ENCODE peak calls at places on chromosome 17, in nine cellular contexts. One of them, this sample, is unnamed.

GRCh38 chr17:17343896-17344506 is 40.8 kb downstream of the NT5M start:
- DNase-seq in fibroblast of pulmonary artery: no peak
- DNase-seq in PC-3: no peak
- DNase-seq in tibial artery: peak; percentile 50
- DNase-seq in lower lobe of right lung: no peak
- DNase-seq in stomach: peak; percentile 20
- DNase-seq in A673: no peak
- DNase-seq in HCT116: no peak
- DNase-seq in heart right ventricle: no peak
- DNase-seq in this sample: no peak

GRCh38 chr17:78142113-78142861 is 3.9 kb upstream of the C17orf99 start:
- DNase-seq in HCT116: peak; percentile 97
- DNase-seq in PC-3: peak; percentile 100
- DNase-seq in tibial artery: no peak
- DNase-seq in A673: no peak
- DNase-seq in heart right ventricle: no peak
- DNase-seq in fibroblast of pulmonary artery: peak; percentile 17
- DNase-seq in lower lobe of right lung: peak; percentile 86
- DNase-seq in stomach: peak; percentile 79
- DNase-seq in this sample: peak; percentile 78

GRCh38 chr17:68085751-68086445 is 50.4 kb downstream of the KPNA2 start:
- DNase-seq in PC-3: no peak
- DNase-seq in heart right ventricle: no peak
- DNase-seq in stomach: peak; percentile 43
- DNase-seq in lower lobe of right lung: no peak
- DNase-seq in tibial artery: no peak
- DNase-seq in A673: no peak
- DNase-seq in fibroblast of pulmonary artery: no peak
- DNase-seq in HCT116: no peak
- DNase-seq in this sample: no peak

GRCh38 chr17:69448431-69449102 is 34.1 kb downstream of the MAP2K6 start:
- DNase-seq in PC-3: no peak
- DNase-seq in A673: no peak
- DNase-seq in heart right ventricle: peak; percentile 50
- DNase-seq in tibial artery: no peak
- DNase-seq in lower lobe of right lung: no peak
- DNase-seq in HCT116: no peak
- DNase-seq in stomach: no peak
- DNase-seq in fibroblast of pulmonary artery: peak; percentile 11
- DNase-seq in this sample: no peak

GRCh38 chr17:74354123-74354522 is 7.5 kb downstream of the BTBD17 start:
- DNase-seq in lower lobe of right lung: no peak
- DNase-seq in heart right ventricle: peak; percentile 54
- DNase-seq in fibroblast of pulmonary artery: no peak
- DNase-seq in tibial artery: no peak
- DNase-seq in stomach: peak; percentile 34
- DNase-seq in A673: peak; percentile 73
- DNase-seq in PC-3: peak; percentile 44
- DNase-seq in HCT116: peak; percentile 74
- DNase-seq in this sample: peak; percentile 11

GRCh38 chr17:40399185-40399584 is 18.5 kb downstream of the TOP2A start:
- DNase-seq in fibroblast of pulmonary artery: peak; percentile 80
- DNase-seq in stomach: no peak
- DNase-seq in tibial artery: no peak
- DNase-seq in PC-3: peak; percentile 69
- DNase-seq in lower lobe of right lung: no peak
- DNase-seq in A673: peak; percentile 61
- DNase-seq in HCT116: peak; percentile 32
- DNase-seq in heart right ventricle: no peak
- DNase-seq in this sample: peak; percentile 73

GRCh38 chr17:74635418-74635817 is 11.9 kb upstream of the CD300E start:
- DNase-seq in PC-3: no peak
- DNase-seq in tibial artery: no peak
- DNase-seq in fibroblast of pulmonary artery: no peak
- DNase-seq in lower lobe of right lung: no peak
- DNase-seq in stomach: no peak
- DNase-seq in HCT116: no peak
- DNase-seq in A673: no peak
- DNase-seq in heart right ventricle: no peak
- DNase-seq in this sample: no peak

GRCh38 chr17:57708401-57708800 is 36.7 kb downstream of the CCDC182 start:
- DNase-seq in stomach: no peak
- DNase-seq in tibial artery: no peak
- DNase-seq in A673: peak; percentile 42
- DNase-seq in heart right ventricle: no peak
- DNase-seq in fibroblast of pulmonary artery: peak; percentile 6
- DNase-seq in PC-3: no peak
- DNase-seq in lower lobe of right lung: no peak
- DNase-seq in HCT116: no peak
- DNase-seq in this sample: peak; percentile 41

GRCh38 chr17:44844390-44844830 is 3.3 kb upstream of the HIGD1B start:
- DNase-seq in lower lobe of right lung: no peak
- DNase-seq in fibroblast of pulmonary artery: peak; percentile 46
- DNase-seq in HCT116: no peak
- DNase-seq in tibial artery: peak; percentile 69
- DNase-seq in A673: no peak
- DNase-seq in heart right ventricle: peak; percentile 54
- DNase-seq in stomach: no peak
- DNase-seq in PC-3: no peak
- DNase-seq in this sample: no peak

GRCh38 chr17:60598001-60598736 is 1.8 kb upstream of the PPM1D start:
- DNase-seq in stomach: no peak
- DNase-seq in fibroblast of pulmonary artery: no peak
- DNase-seq in PC-3: no peak
- DNase-seq in A673: no peak
- DNase-seq in tibial artery: no peak
- DNase-seq in heart right ventricle: no peak
- DNase-seq in HCT116: no peak
- DNase-seq in lower lobe of right lung: no peak
- DNase-seq in this sample: no peak
- H3K4me3 ChIP-seq in stomach: no peak overlapping the region
- H3K4me3 ChIP-seq in fibroblast of pulmonary artery: no peak overlapping the region
- H3K4me3 ChIP-seq in PC-3: no peak overlapping the region
- H3K4me3 ChIP-seq in A673: no peak overlapping the region
- H3K4me3 ChIP-seq in tibial artery: no peak overlapping the region
- H3K4me3 ChIP-seq in heart right ventricle: no peak overlapping the region
- H3K4me3 ChIP-seq in HCT116: no peak overlapping the region
- H3K4me3 ChIP-seq in lower lobe of right lung: no peak overlapping the region
- H3K4me3 ChIP-seq in this sample: no peak overlapping the region

GRCh38 chr17:628089-628488 is 86.5 kb downstream of the VPS53 start:
- DNase-seq in lower lobe of right lung: no peak
- DNase-seq in PC-3: no peak
- DNase-seq in heart right ventricle: no peak
- DNase-seq in fibroblast of pulmonary artery: no peak
- DNase-seq in A673: no peak
- DNase-seq in stomach: no peak
- DNase-seq in HCT116: no peak
- DNase-seq in tibial artery: no peak
- DNase-seq in this sample: no peak
- TF ChIP-seq CTCF in lower lobe of right lung: no peak
- TF ChIP-seq CTCF in PC-3: no peak
- TF ChIP-seq CTCF in heart right ventricle: no peak
- TF ChIP-seq CTCF in fibroblast of pulmonary artery: no peak
- TF ChIP-seq CTCF in A673: no peak
- TF ChIP-seq CTCF in stomach: no peak
- TF ChIP-seq CTCF in HCT116: no peak
- TF ChIP-seq CTCF in tibial artery: no peak
- TF ChIP-seq CTCF in this sample: no peak

GRCh38 chr17:73100363-73100762 is 7.9 kb upstream of the SLC39A11 start:
- DNase-seq in A673: no peak
- DNase-seq in stomach: no peak
- DNase-seq in heart right ventricle: no peak
- DNase-seq in lower lobe of right lung: no peak
- DNase-seq in HCT116: no peak
- DNase-seq in fibroblast of pulmonary artery: no peak
- DNase-seq in PC-3: no peak
- DNase-seq in tibial artery: no peak
- DNase-seq in this sample: no peak

GRCh38 chr17:73101031-73101430 is 8.5 kb upstream of the SLC39A11 start:
- DNase-seq in heart right ventricle: no peak
- DNase-seq in A673: no peak
- DNase-seq in fibroblast of pulmonary artery: no peak
- DNase-seq in HCT116: no peak
- DNase-seq in stomach: peak; percentile 50
- DNase-seq in tibial artery: no peak
- DNase-seq in PC-3: no peak
- DNase-seq in lower lobe of right lung: no peak
- DNase-seq in this sample: no peak

GRCh38 chr17:73098919-73099318 is 6.4 kb upstream of the SLC39A11 start:
- DNase-seq in HCT116: no peak
- DNase-seq in tibial artery: no peak
- DNase-seq in stomach: no peak
- DNase-seq in fibroblast of pulmonary artery: no peak
- DNase-seq in PC-3: no peak
- DNase-seq in lower lobe of right lung: no peak
- DNase-seq in heart right ventricle: no peak
- DNase-seq in A673: no peak
- DNase-seq in this sample: no peak

GRCh38 chr17:73096866-73097265 is 4.4 kb upstream of the SLC39A11 start:
- DNase-seq in PC-3: no peak
- DNase-seq in tibial artery: peak; percentile 90
- DNase-seq in HCT116: no peak
- DNase-seq in fibroblast of pulmonary artery: peak; percentile 10
- DNase-seq in A673: no peak
- DNase-seq in lower lobe of right lung: peak; percentile 68
- DNase-seq in stomach: no peak
- DNase-seq in heart right ventricle: no peak
- DNase-seq in this sample: peak; percentile 31

DNA sequence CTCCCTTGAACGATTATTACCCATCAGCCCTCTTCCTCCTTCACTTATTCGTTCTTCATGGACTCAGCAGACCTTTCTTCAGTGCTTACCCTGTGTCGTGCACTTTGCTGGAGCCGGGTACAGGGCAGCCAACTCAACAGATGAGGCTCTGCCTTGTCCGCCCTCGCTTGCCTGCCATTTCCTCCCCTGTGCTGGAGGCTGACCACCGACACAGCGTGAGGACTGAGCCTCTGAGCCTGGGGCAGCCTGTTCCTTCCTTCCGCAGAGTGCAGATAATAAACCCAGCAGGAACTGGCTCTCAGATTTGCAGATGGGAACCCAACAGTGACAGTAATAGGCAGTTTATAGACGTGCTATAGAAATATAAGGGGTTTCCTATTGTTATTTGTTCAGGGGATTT is 7.0 kb upstream of the SLC39A11 start:
- DNase-seq in lower lobe of right lung: no peak
- DNase-seq in tibial artery: no peak
- DNase-seq in heart right ventricle: no peak
- DNase-seq in HCT116: no peak
- DNase-seq in PC-3: no peak
- DNase-seq in stomach: no peak
- DNase-seq in fibroblast of pulmonary artery: no peak
- DNase-seq in A673: no peak
- DNase-seq in this sample: no peak
- H3K4me3 ChIP-seq in lower lobe of right lung: no peak overlapping the region
- H3K4me3 ChIP-seq in tibial artery: no peak overlapping the region
- H3K4me3 ChIP-seq in heart right ventricle: no peak overlapping the region
- H3K4me3 ChIP-seq in HCT116: no peak overlapping the region
- H3K4me3 ChIP-seq in PC-3: no peak overlapping the region
- H3K4me3 ChIP-seq in stomach: no peak overlapping the region
- H3K4me3 ChIP-seq in fibroblast of pulmonary artery: no peak overlapping the region
- H3K4me3 ChIP-seq in A673: no peak overlapping the region
- H3K4me3 ChIP-seq in this sample: no peak overlapping the region

GRCh38 chr17:55845385-55845784 is 94.5 kb downstream of the PCTP start:
- DNase-seq in lower lobe of right lung: peak; percentile 60
- DNase-seq in HCT116: no peak
- DNase-seq in fibroblast of pulmonary artery: peak; percentile 42
- DNase-seq in stomach: peak; percentile 39
- DNase-seq in heart right ventricle: peak; percentile 51
- DNase-seq in A673: peak; percentile 71
- DNase-seq in PC-3: no peak
- DNase-seq in tibial artery: peak; percentile 76
- DNase-seq in this sample: peak; percentile 47
- TF ChIP-seq CTCF in lower lobe of right lung: peak; percentile 61
- TF ChIP-seq CTCF in HCT116: peak; percentile 32
- TF ChIP-seq CTCF in fibroblast of pulmonary artery: peak; percentile 53
- TF ChIP-seq CTCF in stomach: no peak
- TF ChIP-seq CTCF in heart right ventricle: no peak
- TF ChIP-seq CTCF in A673: peak; percentile 79
- TF ChIP-seq CTCF in PC-3: peak; percentile 30
- TF ChIP-seq CTCF in tibial artery: peak; percentile 27
- TF ChIP-seq CTCF in this sample: peak; percentile 55

GRCh38 chr17:63646492-63646815 is 24.2 kb downstream of the MAP3K3 start:
- DNase-seq in lower lobe of right lung: no peak
- DNase-seq in stomach: no peak
- DNase-seq in PC-3: no peak
- DNase-seq in fibroblast of pulmonary artery: no peak
- DNase-seq in A673: no peak
- DNase-seq in tibial artery: no peak
- DNase-seq in heart right ventricle: no peak
- DNase-seq in HCT116: no peak
- DNase-seq in this sample: no peak
- H3K4me3 ChIP-seq in lower lobe of right lung: no peak overlapping the region
- H3K4me3 ChIP-seq in stomach: no peak overlapping the region
- H3K4me3 ChIP-seq in PC-3: no peak overlapping the region
- H3K4me3 ChIP-seq in fibroblast of pulmonary artery: no peak overlapping the region
- H3K4me3 ChIP-seq in A673: no peak overlapping the region
- H3K4me3 ChIP-seq in tibial artery: no peak overlapping the region
- H3K4me3 ChIP-seq in heart right ventricle: no peak overlapping the region
- H3K4me3 ChIP-seq in HCT116: no peak overlapping the region
- H3K4me3 ChIP-seq in this sample: no peak overlapping the region

DNA sequence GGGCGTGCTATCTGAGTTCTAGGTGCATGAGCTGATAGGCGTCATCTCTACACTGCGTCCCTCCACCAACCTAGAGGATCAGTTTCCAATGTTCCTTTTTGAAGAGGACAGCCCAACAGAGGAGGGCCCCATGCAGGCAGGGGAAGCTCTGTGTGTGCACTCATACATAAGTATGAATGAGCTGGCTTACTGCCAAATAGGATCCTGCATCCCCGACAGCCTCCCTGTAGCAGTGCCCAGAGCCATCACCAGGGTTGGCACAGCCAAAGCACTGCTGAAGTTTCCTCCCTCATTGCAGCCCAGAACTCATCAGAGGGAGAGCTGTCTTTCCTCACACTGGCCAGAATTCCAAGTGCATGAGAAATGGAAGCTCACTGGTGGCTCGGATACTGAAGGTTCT is 114.5 kb downstream of the ASIC2 start:
- DNase-seq in lower lobe of right lung: no peak
- DNase-seq in heart right ventricle: no peak
- DNase-seq in fibroblast of pulmonary artery: no peak
- DNase-seq in tibial artery: no peak
- DNase-seq in HCT116: no peak
- DNase-seq in PC-3: no peak
- DNase-seq in A673: peak; percentile 53
- DNase-seq in stomach: no peak
- DNase-seq in this sample: no peak
- TF ChIP-seq CTCF in lower lobe of right lung: no peak
- TF ChIP-seq CTCF in heart right ventricle: no peak
- TF ChIP-seq CTCF in fibroblast of pulmonary artery: no peak
- TF ChIP-seq CTCF in tibial artery: no peak
- TF ChIP-seq CTCF in HCT116: no peak
- TF ChIP-seq CTCF in PC-3: no peak
- TF ChIP-seq CTCF in A673: no peak
- TF ChIP-seq CTCF in stomach: no peak
- TF ChIP-seq CTCF in this sample: no peak

GRCh38 chr17:20307325-20307910 is 159.9 kb downstream of the LGALS9B start:
- DNase-seq in PC-3: no peak
- DNase-seq in lower lobe of right lung: no peak
- DNase-seq in stomach: no peak
- DNase-seq in tibial artery: no peak
- DNase-seq in heart right ventricle: no peak
- DNase-seq in HCT116: no peak
- DNase-seq in fibroblast of pulmonary artery: no peak
- DNase-seq in A673: no peak
- DNase-seq in this sample: no peak
- H3K4me3 ChIP-seq in PC-3: no peak overlapping the region
- H3K4me3 ChIP-seq in lower lobe of right lung: no peak overlapping the region
- H3K4me3 ChIP-seq in stomach: no peak overlapping the region
- H3K4me3 ChIP-seq in tibial artery: no peak overlapping the region
- H3K4me3 ChIP-seq in heart right ventricle: no peak overlapping the region
- H3K4me3 ChIP-seq in HCT116: no peak overlapping the region
- H3K4me3 ChIP-seq in fibroblast of pulmonary artery: no peak overlapping the region
- H3K4me3 ChIP-seq in A673: no peak overlapping the region
- H3K4me3 ChIP-seq in this sample: no peak overlapping the region